ENCODE peak calls at places on chromosomes 7 and 10, in ten cellular contexts. Z is RCC 7860; S is fibroblast of villous mesenchyme; F is cerebellum; E is GM10248; X is progenitor cell of endocrine pancreas; Q is GM03348; U is OCI-LY7; R is effector memory CD8-positive, alpha-beta T cell; L is activated T-cell treated with anti-CD3 and anti-CD28 coated beads, Interleukin-2, amount 50 U/mL, for 72 hours. A is an unnamed sample.

GRCh38 chr7:130275826-130276291 is 9.2 kb downstream of the CPA2 start:
- DNase-seq in Z (no peak), S (peak), F (no peak), E (no peak), X (no peak), Q (peak), U (no peak), R (no peak), L (no peak), A (no peak)

GRCh38 chr7:134755422-134756022 is 23.9 kb upstream of the CALD1 start:
- DNase-seq in Z (no peak), S (peak), F (no peak), E (no peak), X (no peak), Q (peak), U (peak), R (peak), L (peak), A (no peak)

GRCh38 chr7:82674319-82674718 is 230.7 kb upstream of the CACNA2D1 start:
- DNase-seq in Z (no peak), S (peak), F (no peak), E (no peak), X (no peak), Q (no peak), U (no peak), R (no peak), L (no peak), A (no peak)

GRCh38 chr10:97969538-97969937 is 60.9 kb downstream of the CRTAC1 start:
- DNase-seq in Z (no peak), S (no peak), F (no peak), E (no peak), X (no peak), Q (no peak), U (no peak), R (no peak), L (no peak), A (no peak)

GRCh38 chr7:132072873-132073272 is 503.4 kb downstream of the PLXNA4 start:
- DNase-seq in Z (no peak), S (no peak), F (no peak), E (no peak), X (no peak), Q (no peak), U (no peak), R (no peak), L (no peak), A (no peak)

GRCh38 chr7:17506090-17506489 is 207.6 kb downstream of the AHR start:
- DNase-seq in Z (no peak), S (peak), F (no peak), E (peak), X (no peak), Q (no peak), U (no peak), R (no peak), L (no peak), A (peak)

GRCh38 chr10:83012866-83013265 is 1126.4 kb upstream of the GHITM start:
- DNase-seq in Z (no peak), S (peak), F (no peak), E (no peak), X (no peak), Q (peak), U (no peak), R (no peak), L (no peak), A (no peak)

GRCh38 chr10:60964257-60965235 is 20.6 kb upstream of the RHOBTB1 start:
- DNase-seq in Z (peak), S (peak), F (peak), E (peak), X (peak), Q (peak), U (peak), R (peak), L (peak), A (peak)

GRCh38 chr10:77163670-77164348 is 473.8 kb downstream of the KCNMA1 start:
- DNase-seq in Z (peak), S (peak), F (no peak), E (no peak), X (no peak), Q (peak), U (no peak), R (no peak), L (no peak), A (no peak)

GRCh38 chr7:27116019-27116411 is 13.5 kb upstream of the HOXA2 start:
- DNase-seq in Z (no peak), S (no peak), F (no peak), E (no peak), X (no peak), Q (no peak), U (no peak), R (no peak), L (no peak), A (no peak)

GRCh38 chr7:128796325-128796724 is 4.6 kb downstream of the CCDC136 start:
- DNase-seq in Z (no peak), S (no peak), F (no peak), E (no peak), X (no peak), Q (peak), U (no peak), R (no peak), L (no peak), A (no peak)

GRCh38 chr7:2460188-2460587 is 16.0 kb downstream of the GRIFIN start:
- DNase-seq in Z (no peak), S (no peak), F (peak), E (no peak), X (no peak), Q (no peak), U (no peak), R (no peak), L (no peak), A (no peak)

GRCh38 chr7:44533301-44534055 is 7.7 kb downstream of the NPC1L1 start:
- DNase-seq in Z (no peak), S (peak), F (no peak), E (peak), X (no peak), Q (peak), U (no peak), R (no peak), L (no peak), A (no peak)

GRCh38 chr10:867807-868206 is 63.7 kb downstream of the LARP4B start:
- DNase-seq in Z (no peak), S (no peak), F (no peak), E (no peak), X (no peak), Q (no peak), U (no peak), R (no peak), L (no peak), A (no peak)

GRCh38 chr10:113230018-113230610 is 280.1 kb downstream of the TCF7L2 start:
- DNase-seq in Z (no peak), S (no peak), F (no peak), E (no peak), X (no peak), Q (no peak), U (no peak), R (no peak), L (no peak), A (no peak)

GRCh38 chr10:100810091-100810834 is 64.9 kb downstream of the PAX2 start:
- DNase-seq in Z (no peak), S (no peak), F (no peak), E (no peak), X (no peak), Q (no peak), U (no peak), R (no peak), L (no peak), A (no peak)

GRCh38 chr7:64888901-64889685 is 14.0 kb upstream of the ZNF273 start:
- DNase-seq in Z (no peak), S (peak), F (no peak), E (no peak), X (no peak), Q (no peak), U (no peak), R (no peak), L (peak), A (peak)

GRCh38 chr7:23490357-23491131 is 20.3 kb upstream of the IGF2BP3 start:
- DNase-seq in Z (no peak), S (peak), F (peak), E (peak), X (no peak), Q (peak), U (peak), R (peak), L (peak), A (peak)

A was measured in GM13977.